ENCODE peak calls at places on chromosomes 6 and 20, in eight cellular contexts. One of them, this sample, is unnamed.

GRCh38 chr6:159594106-159594749 is 98.8 kb downstream of the SOD2 start:
- DNase-seq in GF-D8: no peak
- DNase-seq in GM23248: peak
- DNase-seq in midbrain: no peak
- DNase-seq in T-helper 1 cell: no peak
- DNase-seq in fibroblast of the aortic adventitia: peak
- DNase-seq in stimulated activated naive CD4-positive, alpha-beta T cell treated with Interleukin-2 at 50 U/mL for 16 hours: no peak
- DNase-seq in HS-27A: peak
- DNase-seq in this sample: peak

GRCh38 chr6:145670306-145670705 is 65.0 kb downstream of the EPM2A start:
- DNase-seq in HS-27A: no peak
- DNase-seq in fibroblast of the aortic adventitia: peak
- DNase-seq in GF-D8: no peak
- DNase-seq in midbrain: no peak
- DNase-seq in stimulated activated naive CD4-positive, alpha-beta T cell treated with Interleukin-2 at 50 U/mL for 16 hours: no peak
- DNase-seq in GM23248: no peak
- DNase-seq in T-helper 1 cell: no peak
- DNase-seq in this sample: no peak

GRCh38 chr6:170231496-170232185 is 59.2 kb downstream of the DLL1 start:
- DNase-seq in T-helper 1 cell: no peak
- DNase-seq in GF-D8: no peak
- DNase-seq in GM23248: no peak
- DNase-seq in fibroblast of the aortic adventitia: peak
- DNase-seq in HS-27A: no peak
- DNase-seq in midbrain: no peak
- DNase-seq in stimulated activated naive CD4-positive, alpha-beta T cell treated with Interleukin-2 at 50 U/mL for 16 hours: no peak
- DNase-seq in this sample: peak

GRCh38 chr20:62632575-62632974 is 9.7 kb upstream of the SLCO4A1 start:
- DNase-seq in midbrain: no peak
- DNase-seq in GM23248: no peak
- DNase-seq in HS-27A: no peak
- DNase-seq in T-helper 1 cell: no peak
- DNase-seq in GF-D8: no peak
- DNase-seq in stimulated activated naive CD4-positive, alpha-beta T cell treated with Interleukin-2 at 50 U/mL for 16 hours: no peak
- DNase-seq in fibroblast of the aortic adventitia: no peak
- DNase-seq in this sample: no peak

GRCh38 chr6:89597988-89598387 is 40.6 kb downstream of the LYRM2 start:
- DNase-seq in midbrain: peak
- DNase-seq in GF-D8: peak
- DNase-seq in stimulated activated naive CD4-positive, alpha-beta T cell treated with Interleukin-2 at 50 U/mL for 16 hours: no peak
- DNase-seq in HS-27A: no peak
- DNase-seq in T-helper 1 cell: no peak
- DNase-seq in GM23248: peak
- DNase-seq in fibroblast of the aortic adventitia: peak
- DNase-seq in this sample: no peak

GRCh38 chr6:77650098-77650663 is 2.7 kb upstream of the MEI4 start:
- DNase-seq in fibroblast of the aortic adventitia: no peak
- DNase-seq in GM23248: no peak
- DNase-seq in GF-D8: no peak
- DNase-seq in T-helper 1 cell: no peak
- DNase-seq in HS-27A: no peak
- DNase-seq in midbrain: peak
- DNase-seq in stimulated activated naive CD4-positive, alpha-beta T cell treated with Interleukin-2 at 50 U/mL for 16 hours: no peak
- DNase-seq in this sample: no peak

GRCh38 chr6:170265655-170266054 is 25.2 kb downstream of the DLL1 start:
- DNase-seq in midbrain: peak
- DNase-seq in GF-D8: no peak
- DNase-seq in T-helper 1 cell: no peak
- DNase-seq in fibroblast of the aortic adventitia: no peak
- DNase-seq in GM23248: no peak
- DNase-seq in stimulated activated naive CD4-positive, alpha-beta T cell treated with Interleukin-2 at 50 U/mL for 16 hours: no peak
- DNase-seq in HS-27A: no peak
- DNase-seq in this sample: no peak

GRCh38 chr6:3766219-3766618 is 14.7 kb upstream of the PXDC1 start:
- DNase-seq in HS-27A: no peak
- DNase-seq in midbrain: no peak
- DNase-seq in fibroblast of the aortic adventitia: peak
- DNase-seq in GM23248: peak
- DNase-seq in T-helper 1 cell: no peak
- DNase-seq in stimulated activated naive CD4-positive, alpha-beta T cell treated with Interleukin-2 at 50 U/mL for 16 hours: no peak
- DNase-seq in GF-D8: no peak
- DNase-seq in this sample: no peak

GRCh38 chr6:41344865-41345264 is 9.5 kb downstream of the NCR2 start:
- DNase-seq in GM23248: no peak
- DNase-seq in T-helper 1 cell: no peak
- DNase-seq in fibroblast of the aortic adventitia: no peak
- DNase-seq in HS-27A: no peak
- DNase-seq in stimulated activated naive CD4-positive, alpha-beta T cell treated with Interleukin-2 at 50 U/mL for 16 hours: no peak
- DNase-seq in midbrain: no peak
- DNase-seq in GF-D8: no peak
- DNase-seq in this sample: no peak